ENCODE peak calls at places on chromosomes 5 and 9, in six cellular contexts. R is heart right ventricle, S is GM12865, N is pancreas, K is AG10803, V is AG09309. O is an unnamed sample.

GRCh38 chr9:96026655-96027213 is 151.2 kb downstream of the ERCC6L2 start:
- DNase-seq in R (no peak), S (no peak), N (no peak), K (no peak), V (no peak), O (no peak)

GRCh38 chr5:91885291-91886265 is 502.5 kb upstream of the ARRDC3 start:
- DNase-seq in R (no peak), S (no peak), N (no peak), K (no peak), V (no peak), O (no peak)

GRCh38 chr9:38082456-38083287 is 13.6 kb upstream of the SHB start:
- DNase-seq in R (no peak), S (no peak), N (no peak), K (peak; percentile 62), V (no peak), O (no peak)

GRCh38 chr5:127909078-127909477 is 174.5 kb upstream of the SLC12A2 start:
- DNase-seq in R (peak; percentile 7), S (peak; percentile 71), N (no peak), K (peak; percentile 55), V (peak; percentile 18), O (peak; percentile 75)

GRCh38 chr5:40736103-40736875 is 19.5 kb downstream of the TTC33 start:
- DNase-seq in R (no peak), S (peak; percentile 53), N (no peak), K (peak; percentile 54), V (peak; percentile 17), O (peak; percentile 70)

GRCh38 chr5:159805021-159805420 is 111.3 kb upstream of the ADRA1B start:
- DNase-seq in R (peak; percentile 42), S (no peak), N (no peak), K (peak; percentile 86), V (no peak), O (peak; percentile 22)

GRCh38 chr9:35771524-35771923 is 17.4 kb upstream of the MSMP start:
- DNase-seq in R (peak; percentile 34), S (no peak), N (peak; percentile 37), K (no peak), V (no peak), O (peak; percentile 63)

GRCh38 chr9:136254381-136255165 is 9.0 kb upstream of the QSOX2 start:
- DNase-seq in R (no peak), S (no peak), N (peak; percentile 44), K (no peak), V (no peak), O (no peak)

GRCh38 chr5:16411741-16412455 is 53.7 kb downstream of the ZNF622 start:
- DNase-seq in R (no peak), S (no peak), N (no peak), K (peak; percentile 74), V (no peak), O (peak; percentile 9)

GRCh38 chr5:93899026-93899600 is 157.7 kb upstream of the POU5F2 start:
- DNase-seq in R (no peak), S (peak; percentile 18), N (no peak), K (no peak), V (no peak), O (peak; percentile 23)

GRCh38 chr5:107673368-107674136 is 2.8 kb upstream of the EFNA5 start:
- DNase-seq in R (peak; percentile 81), S (peak; percentile 95), N (peak; percentile 86), K (peak; percentile 82), V (peak; percentile 63), O (peak; percentile 93)

GRCh38 chr5:16574789-16575785 is 41.7 kb downstream of the RETREG1 start:
- DNase-seq in R (peak; percentile 48), S (no peak), N (no peak), K (peak; percentile 81), V (no peak), O (peak; percentile 87)

GRCh38 chr5:65327582-65327981 is 154.1 kb downstream of the ADAMTS6 start:
- DNase-seq in R (no peak), S (no peak), N (no peak), K (peak; percentile 19), V (no peak), O (peak; percentile 64)

GRCh38 chr9:92522983-92523970 is 12.5 kb downstream of the ECM2 start:
- DNase-seq in R (no peak), S (no peak), N (no peak), K (no peak), V (no peak), O (no peak)

GRCh38 chr9:113011911-113012381 is at the start of gene ZNF883:
- DNase-seq in R (peak; percentile 61), S (no peak), N (peak; percentile 62), K (peak; percentile 38), V (no peak), O (peak; percentile 66)

GRCh38 chr5:15191012-15191411 is 309.0 kb upstream of the FBXL7 start:
- DNase-seq in R (no peak), S (no peak), N (no peak), K (peak; percentile 9), V (no peak), O (peak; percentile 5)

GRCh38 chr9:99147177-99147576 is 42.3 kb downstream of the TGFBR1 start:
- DNase-seq in R (no peak), S (no peak), N (no peak), K (no peak), V (no peak), O (no peak)

GRCh38 chr5:56763711-56764466 is 51.5 kb upstream of the MAP3K1 start:
- DNase-seq in R (no peak), S (no peak), N (peak; percentile 16), K (peak; percentile 36), V (no peak), O (peak; percentile 49)

GRCh38 chr9:137352511-137353222 is 50.6 kb upstream of the NRARP start:
- DNase-seq in R (no peak), S (no peak), N (no peak), K (no peak), V (no peak), O (no peak)

GRCh38 chr9:22036866-22037626 is 27.9 kb upstream of the CDKN2B start:
- DNase-seq in R (no peak), S (no peak), N (no peak), K (peak; percentile 27), V (no peak), O (no peak)

GRCh38 chr9:21668504-21668903 is 133.9 kb upstream of the MTAP start:
- DNase-seq in R (no peak), S (no peak), N (no peak), K (no peak), V (no peak), O (no peak)

GRCh38 chr5:82473262-82473661 is 195.1 kb upstream of the RPS23 start:
- DNase-seq in R (no peak), S (no peak), N (no peak), K (no peak), V (no peak), O (no peak)

GRCh38 chr5:122723606-122724352 is 51.1 kb upstream of the SNX2 start:
- DNase-seq in R (no peak), S (peak; percentile 75), N (no peak), K (peak; percentile 86), V (peak; percentile 71), O (peak; percentile 74)

GRCh38 chr5:36605241-36605640 is 1.2 kb upstream of the SLC1A3 start:
- DNase-seq in R (no peak), S (no peak), N (no peak), K (peak; percentile 54), V (no peak), O (peak; percentile 44)

GRCh38 chr9:93203713-93204469 is 20.0 kb downstream of the WNK2 start:
- DNase-seq in R (no peak), S (no peak), N (no peak), K (no peak), V (no peak), O (no peak)

GRCh38 chr5:51684794-51685355 is 301.6 kb downstream of the ISL1 start:
- DNase-seq in R (no peak), S (no peak), N (no peak), K (no peak), V (no peak), O (no peak)
- TF ChIP-seq CTCF in R (no peak), S (no peak), N (no peak), K (no peak), V (no peak), O (no peak)

GRCh38 chr9:127128341-127129072 is 6.1 kb upstream of the ANGPTL2 start:
- DNase-seq in R (peak; percentile 73), S (no peak), N (no peak), K (peak; percentile 58), V (no peak), O (peak; percentile 24)
- H3K4me3 ChIP-seq in R (no peak overlapping the region), S (no peak overlapping the region), N (no peak overlapping the region), K (no peak overlapping the region), V (no peak overlapping the region), O (no peak overlapping the region)

GRCh38 chr5:28831042-28831441 is 1792.7 kb upstream of the CDH9 start:
- DNase-seq in R (no peak), S (no peak), N (no peak), K (no peak), V (no peak), O (no peak)
- TF ChIP-seq CTCF in R (no peak), S (no peak), N (no peak), K (no peak), V (no peak), O (no peak)

DNA sequence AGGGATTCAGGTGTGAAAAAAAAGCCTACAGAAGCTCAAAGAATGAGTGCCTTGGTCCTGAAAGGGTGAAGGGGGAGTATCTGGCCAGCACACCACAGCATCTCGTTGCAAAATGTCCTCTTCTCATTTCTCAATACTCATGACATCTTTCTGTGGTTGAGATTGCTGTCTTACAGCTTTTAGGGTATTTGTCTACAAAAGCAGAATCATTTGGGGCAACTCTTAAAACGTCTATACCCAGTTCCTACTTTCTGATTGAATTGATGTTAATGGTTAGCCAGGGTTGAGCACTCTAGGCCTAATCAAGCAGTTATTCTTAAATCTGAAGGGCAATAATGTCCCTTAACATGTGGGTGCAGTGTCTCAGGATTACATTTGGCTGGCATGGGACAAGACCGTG is 21.2 kb upstream of the PCSK5 start:
- DNase-seq in R (no peak), S (no peak), N (no peak), K (no peak), V (no peak), O (no peak)
- H3K4me3 ChIP-seq in R (no peak overlapping the region), S (no peak overlapping the region), N (no peak overlapping the region), K (no peak overlapping the region), V (no peak overlapping the region), O (no peak overlapping the region)

GRCh38 chr5:120082316-120083068 is 381.6 kb upstream of the PRR16 start:
- DNase-seq in R (no peak), S (no peak), N (no peak), K (no peak), V (no peak), O (no peak)
- TF ChIP-seq CTCF in R (no peak), S (no peak), N (no peak), K (peak; percentile 12), V (no peak), O (peak; percentile 22)

DNA sequence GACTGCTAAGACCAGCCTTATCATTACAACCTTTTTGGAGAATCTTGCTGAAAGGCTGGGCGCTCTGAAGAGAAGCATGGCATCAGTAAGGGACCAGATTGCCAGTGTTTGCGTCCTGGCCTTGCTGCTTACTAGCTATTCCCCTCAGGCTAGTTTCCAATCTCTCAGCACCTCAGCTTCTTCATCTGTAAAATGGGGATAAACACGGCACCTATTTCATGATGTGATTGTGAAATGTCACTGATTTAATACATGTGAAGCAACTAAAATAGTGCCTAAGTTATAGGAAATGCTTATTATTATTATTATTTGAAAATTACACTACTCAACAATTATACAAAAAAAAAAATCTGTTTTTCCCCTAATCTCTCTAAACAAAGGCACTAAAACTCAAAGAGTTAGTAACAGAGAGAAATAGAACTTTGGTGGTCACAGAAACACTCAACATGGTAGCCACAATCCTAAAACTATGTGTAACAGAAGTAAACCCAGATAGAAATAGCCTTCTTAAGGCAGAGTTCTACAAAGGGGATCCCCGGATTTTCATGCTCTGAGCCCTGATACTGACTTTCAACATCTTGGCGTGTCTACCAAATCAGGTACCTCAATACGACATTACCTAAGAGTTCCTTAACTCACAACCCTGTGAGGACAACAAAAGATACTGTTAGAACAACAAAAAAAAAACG is 62.0 kb downstream of the ENC1 start:
- DNase-seq in R (no peak), S (peak; percentile 79), N (no peak), K (no peak), V (no peak), O (no peak)
- H3K4me3 ChIP-seq in R (no peak overlapping the region), S (no peak overlapping the region), N (no peak overlapping the region), K (no peak overlapping the region), V (no peak overlapping the region), O (no peak overlapping the region)